ENCODE peak calls at places on chromosome 21, in nine cellular contexts. One of them, this sample, is unnamed.

GRCh38 chr21:18772404-18772803 is 368.8 kb upstream of the TMPRSS15 start:
- DNase-seq in GM12892: no peak
- DNase-seq in K562: no peak
- DNase-seq in spleen: no peak
- DNase-seq in suprapubic skin: no peak
- DNase-seq in GM12878: no peak
- DNase-seq in HepG2: no peak
- DNase-seq in transverse colon: no peak
- DNase-seq in breast epithelium: no peak
- DNase-seq in this sample: no peak

GRCh38 chr21:44059710-44060109 is 47.5 kb upstream of the PWP2 start:
- DNase-seq in breast epithelium: no peak
- DNase-seq in transverse colon: no peak
- DNase-seq in GM12878: no peak
- DNase-seq in suprapubic skin: peak
- DNase-seq in HepG2: no peak
- DNase-seq in spleen: no peak
- DNase-seq in GM12892: no peak
- DNase-seq in K562: no peak
- DNase-seq in this sample: no peak

GRCh38 chr21:26849428-26850115 is 4.4 kb upstream of the ADAMTS1 start:
- DNase-seq in breast epithelium: no peak
- DNase-seq in suprapubic skin: no peak
- DNase-seq in GM12892: no peak
- DNase-seq in GM12878: no peak
- DNase-seq in HepG2: peak
- DNase-seq in K562: peak
- DNase-seq in transverse colon: no peak
- DNase-seq in spleen: no peak
- DNase-seq in this sample: no peak

GRCh38 chr21:14482165-14482564 is 64.0 kb downstream of the SAMSN1 start:
- DNase-seq in K562: no peak
- DNase-seq in suprapubic skin: no peak
- DNase-seq in HepG2: no peak
- DNase-seq in breast epithelium: no peak
- DNase-seq in spleen: no peak
- DNase-seq in GM12878: no peak
- DNase-seq in GM12892: no peak
- DNase-seq in transverse colon: no peak
- DNase-seq in this sample: no peak

GRCh38 chr21:17690078-17690494 is 77.4 kb upstream of the BTG3 start:
- DNase-seq in suprapubic skin: no peak
- DNase-seq in HepG2: no peak
- DNase-seq in transverse colon: no peak
- DNase-seq in breast epithelium: no peak
- DNase-seq in GM12878: no peak
- DNase-seq in K562: no peak
- DNase-seq in spleen: no peak
- DNase-seq in GM12892: no peak
- DNase-seq in this sample: no peak

GRCh38 chr21:38297193-38297592 is 40.4 kb downstream of the KCNJ15 start:
- DNase-seq in suprapubic skin: no peak
- DNase-seq in GM12878: no peak
- DNase-seq in spleen: no peak
- DNase-seq in HepG2: no peak
- DNase-seq in transverse colon: no peak
- DNase-seq in GM12892: no peak
- DNase-seq in breast epithelium: peak
- DNase-seq in K562: no peak
- DNase-seq in this sample: no peak

GRCh38 chr21:27827972-27828371 is 861.1 kb upstream of the ADAMTS5 start:
- DNase-seq in transverse colon: no peak
- DNase-seq in GM12878: no peak
- DNase-seq in spleen: no peak
- DNase-seq in GM12892: no peak
- DNase-seq in breast epithelium: no peak
- DNase-seq in K562: no peak
- DNase-seq in HepG2: no peak
- DNase-seq in suprapubic skin: no peak
- DNase-seq in this sample: no peak

GRCh38 chr21:38460171-38460742 is 38.0 kb downstream of the ERG start:
- DNase-seq in GM12892: no peak
- DNase-seq in spleen: no peak
- DNase-seq in transverse colon: no peak
- DNase-seq in GM12878: no peak
- DNase-seq in K562: no peak
- DNase-seq in suprapubic skin: no peak
- DNase-seq in breast epithelium: no peak
- DNase-seq in HepG2: no peak
- DNase-seq in this sample: no peak

GRCh38 chr21:41868062-41868710 is 11.0 kb downstream of the PRDM15 start:
- DNase-seq in breast epithelium: no peak
- DNase-seq in GM12892: peak
- DNase-seq in spleen: peak
- DNase-seq in suprapubic skin: no peak
- DNase-seq in GM12878: peak
- DNase-seq in HepG2: no peak
- DNase-seq in transverse colon: peak
- DNase-seq in K562: no peak
- DNase-seq in this sample: no peak

GRCh38 chr21:21000576-21001175 is 2.5 kb downstream of the NCAM2 start:
- DNase-seq in spleen: no peak
- DNase-seq in suprapubic skin: no peak
- DNase-seq in transverse colon: no peak
- DNase-seq in breast epithelium: no peak
- DNase-seq in HepG2: no peak
- DNase-seq in GM12878: no peak
- DNase-seq in GM12892: no peak
- DNase-seq in K562: no peak
- DNase-seq in this sample: no peak

GRCh38 chr21:22728091-22728490 is 1729.9 kb downstream of the NCAM2 start:
- DNase-seq in HepG2: no peak
- DNase-seq in GM12892: no peak
- DNase-seq in transverse colon: no peak
- DNase-seq in breast epithelium: no peak
- DNase-seq in spleen: no peak
- DNase-seq in suprapubic skin: no peak
- DNase-seq in K562: no peak
- DNase-seq in GM12878: no peak
- DNase-seq in this sample: no peak

GRCh38 chr21:29184047-29184446 is 53.6 kb downstream of the MAP3K7CL start:
- DNase-seq in GM12878: no peak
- DNase-seq in breast epithelium: no peak
- DNase-seq in spleen: no peak
- DNase-seq in GM12892: no peak
- DNase-seq in K562: no peak
- DNase-seq in suprapubic skin: no peak
- DNase-seq in HepG2: peak
- DNase-seq in transverse colon: no peak
- DNase-seq in this sample: no peak

GRCh38 chr21:46455575-46456385 is 2.9 kb upstream of the DIP2A start:
- DNase-seq in breast epithelium: no peak
- DNase-seq in suprapubic skin: peak
- DNase-seq in K562: peak
- DNase-seq in GM12892: no peak
- DNase-seq in transverse colon: peak
- DNase-seq in GM12878: no peak
- DNase-seq in HepG2: no peak
- DNase-seq in spleen: no peak
- DNase-seq in this sample: no peak

GRCh38 chr21:17436626-17437111 is 76.2 kb upstream of the CXADR start:
- DNase-seq in HepG2: peak
- DNase-seq in K562: no peak
- DNase-seq in spleen: no peak
- DNase-seq in transverse colon: no peak
- DNase-seq in GM12892: no peak
- DNase-seq in breast epithelium: no peak
- DNase-seq in GM12878: no peak
- DNase-seq in suprapubic skin: no peak
- DNase-seq in this sample: no peak

GRCh38 chr21:38679531-38679930 is 126.2 kb upstream of the ETS2 start:
- DNase-seq in HepG2: no peak
- DNase-seq in breast epithelium: no peak
- DNase-seq in spleen: no peak
- DNase-seq in GM12878: peak
- DNase-seq in K562: no peak
- DNase-seq in GM12892: no peak
- DNase-seq in transverse colon: no peak
- DNase-seq in suprapubic skin: no peak
- DNase-seq in this sample: no peak

GRCh38 chr21:41871302-41872030 is 7.7 kb downstream of the PRDM15 start:
- DNase-seq in K562: no peak
- DNase-seq in suprapubic skin: no peak
- DNase-seq in transverse colon: no peak
- DNase-seq in HepG2: no peak
- DNase-seq in breast epithelium: no peak
- DNase-seq in GM12892: no peak
- DNase-seq in spleen: peak
- DNase-seq in GM12878: no peak
- DNase-seq in this sample: no peak

DNA sequence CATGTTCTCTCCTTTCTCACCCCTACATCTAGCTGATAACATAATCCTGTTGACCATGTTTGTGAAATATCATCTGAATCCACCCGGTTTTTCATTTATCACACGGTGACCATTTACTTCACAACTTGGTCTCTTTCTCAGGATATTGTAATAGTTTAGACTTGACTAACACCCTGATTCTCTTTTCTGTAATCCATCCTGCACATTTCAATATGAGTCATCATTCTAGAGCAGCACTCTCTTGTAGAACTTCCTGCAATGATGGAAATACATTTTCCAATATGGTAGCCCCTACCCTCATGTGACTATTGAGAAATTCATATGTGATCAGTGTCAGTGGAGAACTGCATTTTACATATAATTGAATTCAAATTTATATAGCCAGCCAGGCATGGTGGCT is 2.3 kb upstream of the JAM2 start:
- DNase-seq in GM12878: no peak
- DNase-seq in spleen: no peak
- DNase-seq in GM12892: no peak
- DNase-seq in transverse colon: no peak
- DNase-seq in HepG2: no peak
- DNase-seq in suprapubic skin: no peak
- DNase-seq in breast epithelium: no peak
- DNase-seq in K562: no peak
- DNase-seq in this sample: no peak
- TF ChIP-seq POLR2AphosphoS5 in GM12878: no peak
- TF ChIP-seq POLR2AphosphoS5 in spleen: no peak
- TF ChIP-seq POLR2AphosphoS5 in GM12892: no peak
- TF ChIP-seq POLR2AphosphoS5 in transverse colon: no peak
- TF ChIP-seq POLR2AphosphoS5 in HepG2: no peak
- TF ChIP-seq POLR2AphosphoS5 in suprapubic skin: no peak
- TF ChIP-seq POLR2AphosphoS5 in breast epithelium: no peak
- TF ChIP-seq POLR2AphosphoS5 in K562: no peak
- TF ChIP-seq POLR2AphosphoS5 in this sample: no peak

GRCh38 chr21:36602735-36603134 is 96.2 kb upstream of the SIM2 start:
- DNase-seq in HepG2: no peak
- DNase-seq in spleen: no peak
- DNase-seq in GM12892: no peak
- DNase-seq in GM12878: no peak
- DNase-seq in K562: no peak
- DNase-seq in breast epithelium: no peak
- DNase-seq in suprapubic skin: no peak
- DNase-seq in transverse colon: no peak
- DNase-seq in this sample: no peak
- TF ChIP-seq POLR2A in HepG2: no peak
- TF ChIP-seq POLR2A in spleen: no peak
- TF ChIP-seq POLR2A in GM12892: no peak
- TF ChIP-seq POLR2A in GM12878: no peak
- TF ChIP-seq POLR2A in K562: no peak
- TF ChIP-seq POLR2A in breast epithelium: no peak
- TF ChIP-seq POLR2A in suprapubic skin: no peak
- TF ChIP-seq POLR2A in transverse colon: no peak
- TF ChIP-seq POLR2A in this sample: no peak

DNA sequence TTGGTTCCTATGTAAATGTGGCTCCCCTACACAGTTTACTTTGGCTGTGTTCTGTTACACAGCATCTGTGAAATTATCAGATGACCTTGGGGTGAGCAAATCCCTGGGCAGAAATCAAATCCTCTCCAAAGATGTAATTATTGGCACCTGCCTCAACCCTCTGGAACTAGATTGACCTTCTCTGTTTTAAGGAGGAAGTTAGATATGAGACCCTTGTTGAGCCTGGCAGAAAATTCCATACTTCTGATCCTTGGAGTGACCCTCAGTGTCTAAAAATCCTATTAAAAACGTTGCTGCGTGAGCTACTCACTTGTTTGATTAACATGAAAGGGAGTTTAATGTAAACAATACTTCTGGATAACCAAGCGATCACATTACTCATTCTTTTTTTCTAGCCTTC is 122.0 kb downstream of the CLIC6 start:
- DNase-seq in GM12878: no peak
- DNase-seq in GM12892: no peak
- DNase-seq in breast epithelium: no peak
- DNase-seq in K562: no peak
- DNase-seq in spleen: no peak
- DNase-seq in transverse colon: no peak
- DNase-seq in HepG2: no peak
- DNase-seq in suprapubic skin: no peak
- DNase-seq in this sample: no peak
- TF ChIP-seq POLR2AphosphoS5 in GM12878: no peak
- TF ChIP-seq POLR2AphosphoS5 in GM12892: no peak
- TF ChIP-seq POLR2AphosphoS5 in breast epithelium: no peak
- TF ChIP-seq POLR2AphosphoS5 in K562: no peak
- TF ChIP-seq POLR2AphosphoS5 in spleen: no peak
- TF ChIP-seq POLR2AphosphoS5 in transverse colon: no peak
- TF ChIP-seq POLR2AphosphoS5 in HepG2: no peak
- TF ChIP-seq POLR2AphosphoS5 in suprapubic skin: no peak
- TF ChIP-seq POLR2AphosphoS5 in this sample: no peak

DNA sequence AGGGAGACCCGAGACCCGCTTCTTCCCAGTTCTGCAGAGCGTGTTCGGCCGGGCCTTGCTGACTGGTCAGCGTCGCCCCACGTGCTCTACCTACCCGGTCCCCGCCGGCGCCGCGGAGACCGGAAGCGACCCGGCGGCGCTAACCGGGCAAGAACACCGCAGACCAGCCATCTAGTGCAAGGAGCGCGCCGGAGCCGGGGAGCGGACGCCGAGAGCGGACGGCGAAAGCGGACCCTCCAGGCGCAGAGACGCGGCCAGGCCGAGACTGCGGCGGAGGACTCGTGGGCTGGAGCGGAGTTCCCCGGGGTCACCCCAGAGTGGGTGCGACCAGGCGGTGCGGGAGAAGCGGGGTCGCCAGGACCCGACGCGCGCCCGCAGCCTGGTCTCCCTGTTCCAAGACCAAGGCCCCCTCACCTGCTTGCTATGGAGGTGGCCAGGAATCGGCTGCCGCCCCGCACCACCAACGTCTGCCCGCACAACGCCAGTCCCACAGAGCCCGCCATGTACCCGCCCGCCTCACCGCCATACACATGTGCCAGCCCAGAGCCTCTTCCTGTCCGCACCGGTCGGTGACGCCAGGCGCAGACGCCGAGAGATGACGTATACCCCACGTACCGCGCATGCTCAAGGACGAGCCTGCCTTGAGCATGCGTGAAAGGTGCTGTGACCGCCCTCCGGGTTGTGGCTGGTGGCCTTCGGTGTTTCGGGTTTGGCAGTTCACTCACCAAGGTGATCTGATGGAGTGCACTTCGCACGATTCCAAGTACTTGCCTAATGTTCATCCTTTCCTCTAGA is at the start of gene WDR4:
- DNase-seq in GM12878: peak
- DNase-seq in K562: peak
- DNase-seq in spleen: peak
- DNase-seq in breast epithelium: peak
- DNase-seq in HepG2: peak
- DNase-seq in GM12892: peak
- DNase-seq in transverse colon: peak
- DNase-seq in suprapubic skin: peak
- DNase-seq in this sample: peak
- TF ChIP-seq POLR2A in GM12878: peak
- TF ChIP-seq POLR2A in K562: peak
- TF ChIP-seq POLR2A in spleen: peak
- TF ChIP-seq POLR2A in breast epithelium: peak
- TF ChIP-seq POLR2A in HepG2: peak
- TF ChIP-seq POLR2A in GM12892: peak
- TF ChIP-seq POLR2A in transverse colon: peak
- TF ChIP-seq POLR2A in suprapubic skin: peak
- TF ChIP-seq POLR2A in this sample: peak